ENCODE peak calls at places on chromosomes 1 and 21, in ten cellular contexts. One of them, this sample, is unnamed.

GRCh38 chr1:19969898-19970660 is 9.3 kb downstream of the PLA2G2A start:
- DNase-seq in GM13977: no peak
- DNase-seq in hepatocyte: no peak
- DNase-seq in CD4-positive, alpha-beta T cell: no peak
- DNase-seq in stimulated activated CD4-positive, alpha-beta T cell treated with anti-CD3 and anti-CD28 coated beads, Interleukin-2, amount 100 ng/mL, for 24 hours: no peak
- DNase-seq in glutamatergic neuron: no peak
- DNase-seq in EL: no peak
- DNase-seq in hepatic stellate cell: no peak
- DNase-seq in left ventricle myocardium inferior: no peak
- DNase-seq in activated naive CD4-positive, alpha-beta T cell: no peak
- DNase-seq in this sample: no peak

GRCh38 chr1:186595969-186596368 is 84.3 kb downstream of the PTGS2 start:
- DNase-seq in GM13977: peak
- DNase-seq in hepatocyte: no peak
- DNase-seq in CD4-positive, alpha-beta T cell: no peak
- DNase-seq in stimulated activated CD4-positive, alpha-beta T cell treated with anti-CD3 and anti-CD28 coated beads, Interleukin-2, amount 100 ng/mL, for 24 hours: no peak
- DNase-seq in glutamatergic neuron: no peak
- DNase-seq in EL: peak
- DNase-seq in hepatic stellate cell: no peak
- DNase-seq in left ventricle myocardium inferior: no peak
- DNase-seq in activated naive CD4-positive, alpha-beta T cell: no peak
- DNase-seq in this sample: no peak

GRCh38 chr1:19698181-19698580 is 33.5 kb downstream of the HTR6 start:
- DNase-seq in GM13977: no peak
- DNase-seq in hepatocyte: no peak
- DNase-seq in CD4-positive, alpha-beta T cell: no peak
- DNase-seq in stimulated activated CD4-positive, alpha-beta T cell treated with anti-CD3 and anti-CD28 coated beads, Interleukin-2, amount 100 ng/mL, for 24 hours: no peak
- DNase-seq in glutamatergic neuron: no peak
- DNase-seq in EL: no peak
- DNase-seq in hepatic stellate cell: no peak
- DNase-seq in left ventricle myocardium inferior: no peak
- DNase-seq in activated naive CD4-positive, alpha-beta T cell: no peak
- DNase-seq in this sample: no peak

GRCh38 chr1:202140833-202141232 is 3.7 kb downstream of the ARL8A start:
- DNase-seq in GM13977: no peak
- DNase-seq in hepatocyte: no peak
- DNase-seq in CD4-positive, alpha-beta T cell: no peak
- DNase-seq in stimulated activated CD4-positive, alpha-beta T cell treated with anti-CD3 and anti-CD28 coated beads, Interleukin-2, amount 100 ng/mL, for 24 hours: no peak
- DNase-seq in glutamatergic neuron: no peak
- DNase-seq in EL: no peak
- DNase-seq in hepatic stellate cell: no peak
- DNase-seq in left ventricle myocardium inferior: no peak
- DNase-seq in activated naive CD4-positive, alpha-beta T cell: no peak
- DNase-seq in this sample: no peak

GRCh38 chr1:151309851-151310323 is 17.3 kb downstream of the PI4KB start:
- DNase-seq in GM13977: no peak
- DNase-seq in hepatocyte: peak
- DNase-seq in CD4-positive, alpha-beta T cell: no peak
- DNase-seq in stimulated activated CD4-positive, alpha-beta T cell treated with anti-CD3 and anti-CD28 coated beads, Interleukin-2, amount 100 ng/mL, for 24 hours: no peak
- DNase-seq in glutamatergic neuron: no peak
- DNase-seq in EL: peak
- DNase-seq in hepatic stellate cell: peak
- DNase-seq in left ventricle myocardium inferior: peak
- DNase-seq in activated naive CD4-positive, alpha-beta T cell: no peak
- DNase-seq in this sample: no peak

GRCh38 chr1:15667362-15667761 is 16.8 kb upstream of the PLEKHM2 start:
- DNase-seq in GM13977: no peak
- DNase-seq in hepatocyte: no peak
- DNase-seq in CD4-positive, alpha-beta T cell: no peak
- DNase-seq in stimulated activated CD4-positive, alpha-beta T cell treated with anti-CD3 and anti-CD28 coated beads, Interleukin-2, amount 100 ng/mL, for 24 hours: no peak
- DNase-seq in glutamatergic neuron: peak
- DNase-seq in EL: no peak
- DNase-seq in hepatic stellate cell: no peak
- DNase-seq in left ventricle myocardium inferior: no peak
- DNase-seq in activated naive CD4-positive, alpha-beta T cell: no peak
- DNase-seq in this sample: no peak

GRCh38 chr1:155451199-155451598 is 111.4 kb downstream of the ASH1L start:
- DNase-seq in GM13977: no peak
- DNase-seq in hepatocyte: no peak
- DNase-seq in CD4-positive, alpha-beta T cell: no peak
- DNase-seq in stimulated activated CD4-positive, alpha-beta T cell treated with anti-CD3 and anti-CD28 coated beads, Interleukin-2, amount 100 ng/mL, for 24 hours: no peak
- DNase-seq in glutamatergic neuron: no peak
- DNase-seq in EL: no peak
- DNase-seq in hepatic stellate cell: no peak
- DNase-seq in left ventricle myocardium inferior: no peak
- DNase-seq in activated naive CD4-positive, alpha-beta T cell: no peak
- DNase-seq in this sample: no peak

GRCh38 chr1:42682739-42683529 is 716 bp downstream of the YBX1 start:
- DNase-seq in GM13977: peak
- DNase-seq in hepatocyte: peak
- DNase-seq in CD4-positive, alpha-beta T cell: peak
- DNase-seq in stimulated activated CD4-positive, alpha-beta T cell treated with anti-CD3 and anti-CD28 coated beads, Interleukin-2, amount 100 ng/mL, for 24 hours: peak
- DNase-seq in glutamatergic neuron: peak
- DNase-seq in EL: peak
- DNase-seq in hepatic stellate cell: peak
- DNase-seq in left ventricle myocardium inferior: peak
- DNase-seq in activated naive CD4-positive, alpha-beta T cell: peak
- DNase-seq in this sample: peak

GRCh38 chr1:204225841-204226745 is 12.3 kb upstream of the GOLT1A start:
- DNase-seq in GM13977: no peak
- DNase-seq in hepatocyte: no peak
- DNase-seq in CD4-positive, alpha-beta T cell: no peak
- DNase-seq in stimulated activated CD4-positive, alpha-beta T cell treated with anti-CD3 and anti-CD28 coated beads, Interleukin-2, amount 100 ng/mL, for 24 hours: no peak
- DNase-seq in glutamatergic neuron: no peak
- DNase-seq in EL: no peak
- DNase-seq in hepatic stellate cell: no peak
- DNase-seq in left ventricle myocardium inferior: no peak
- DNase-seq in activated naive CD4-positive, alpha-beta T cell: no peak
- DNase-seq in this sample: no peak

GRCh38 chr1:243718893-243719292 is 131.2 kb downstream of the AKT3 start:
- DNase-seq in GM13977: no peak
- DNase-seq in hepatocyte: no peak
- DNase-seq in CD4-positive, alpha-beta T cell: no peak
- DNase-seq in stimulated activated CD4-positive, alpha-beta T cell treated with anti-CD3 and anti-CD28 coated beads, Interleukin-2, amount 100 ng/mL, for 24 hours: no peak
- DNase-seq in glutamatergic neuron: no peak
- DNase-seq in EL: peak
- DNase-seq in hepatic stellate cell: peak
- DNase-seq in left ventricle myocardium inferior: no peak
- DNase-seq in activated naive CD4-positive, alpha-beta T cell: no peak
- DNase-seq in this sample: no peak

GRCh38 chr1:109850827-109851226 is 59.8 kb upstream of the CSF1 start:
- DNase-seq in GM13977: no peak
- DNase-seq in hepatocyte: no peak
- DNase-seq in CD4-positive, alpha-beta T cell: no peak
- DNase-seq in stimulated activated CD4-positive, alpha-beta T cell treated with anti-CD3 and anti-CD28 coated beads, Interleukin-2, amount 100 ng/mL, for 24 hours: no peak
- DNase-seq in glutamatergic neuron: no peak
- DNase-seq in EL: peak
- DNase-seq in hepatic stellate cell: no peak
- DNase-seq in left ventricle myocardium inferior: no peak
- DNase-seq in activated naive CD4-positive, alpha-beta T cell: no peak
- DNase-seq in this sample: no peak

GRCh38 chr1:25623007-25623406 is 6.4 kb downstream of the MAN1C1 start:
- DNase-seq in GM13977: no peak
- DNase-seq in hepatocyte: no peak
- DNase-seq in CD4-positive, alpha-beta T cell: no peak
- DNase-seq in stimulated activated CD4-positive, alpha-beta T cell treated with anti-CD3 and anti-CD28 coated beads, Interleukin-2, amount 100 ng/mL, for 24 hours: no peak
- DNase-seq in glutamatergic neuron: no peak
- DNase-seq in EL: no peak
- DNase-seq in hepatic stellate cell: no peak
- DNase-seq in left ventricle myocardium inferior: no peak
- DNase-seq in activated naive CD4-positive, alpha-beta T cell: no peak
- DNase-seq in this sample: no peak

GRCh38 chr1:96918406-96918805 is 196.8 kb downstream of the PTBP2 start:
- DNase-seq in GM13977: no peak
- DNase-seq in hepatocyte: no peak
- DNase-seq in CD4-positive, alpha-beta T cell: no peak
- DNase-seq in stimulated activated CD4-positive, alpha-beta T cell treated with anti-CD3 and anti-CD28 coated beads, Interleukin-2, amount 100 ng/mL, for 24 hours: no peak
- DNase-seq in glutamatergic neuron: no peak
- DNase-seq in EL: peak
- DNase-seq in hepatic stellate cell: peak
- DNase-seq in left ventricle myocardium inferior: no peak
- DNase-seq in activated naive CD4-positive, alpha-beta T cell: no peak
- DNase-seq in this sample: no peak

GRCh38 chr1:41497631-41498030 is 13.1 kb upstream of the EDN2 start:
- DNase-seq in GM13977: no peak
- DNase-seq in hepatocyte: no peak
- DNase-seq in CD4-positive, alpha-beta T cell: no peak
- DNase-seq in stimulated activated CD4-positive, alpha-beta T cell treated with anti-CD3 and anti-CD28 coated beads, Interleukin-2, amount 100 ng/mL, for 24 hours: no peak
- DNase-seq in glutamatergic neuron: no peak
- DNase-seq in EL: no peak
- DNase-seq in hepatic stellate cell: no peak
- DNase-seq in left ventricle myocardium inferior: no peak
- DNase-seq in activated naive CD4-positive, alpha-beta T cell: no peak
- DNase-seq in this sample: no peak

GRCh38 chr1:83064589-83065242 is 934.2 kb downstream of the TTLL7 start:
- DNase-seq in GM13977: no peak
- DNase-seq in hepatocyte: no peak
- DNase-seq in CD4-positive, alpha-beta T cell: no peak
- DNase-seq in stimulated activated CD4-positive, alpha-beta T cell treated with anti-CD3 and anti-CD28 coated beads, Interleukin-2, amount 100 ng/mL, for 24 hours: no peak
- DNase-seq in glutamatergic neuron: no peak
- DNase-seq in EL: peak
- DNase-seq in hepatic stellate cell: no peak
- DNase-seq in left ventricle myocardium inferior: no peak
- DNase-seq in activated naive CD4-positive, alpha-beta T cell: no peak
- DNase-seq in this sample: no peak

GRCh38 chr1:43101061-43101460 is 71.0 kb downstream of the EBNA1BP2 start:
- DNase-seq in GM13977: no peak
- DNase-seq in hepatocyte: no peak
- DNase-seq in CD4-positive, alpha-beta T cell: no peak
- DNase-seq in stimulated activated CD4-positive, alpha-beta T cell treated with anti-CD3 and anti-CD28 coated beads, Interleukin-2, amount 100 ng/mL, for 24 hours: no peak
- DNase-seq in glutamatergic neuron: no peak
- DNase-seq in EL: no peak
- DNase-seq in hepatic stellate cell: no peak
- DNase-seq in left ventricle myocardium inferior: peak
- DNase-seq in activated naive CD4-positive, alpha-beta T cell: no peak
- DNase-seq in this sample: no peak

GRCh38 chr21:42570841-42571387 is 57.3 kb downstream of the SLC37A1 start:
- DNase-seq in GM13977: no peak
- DNase-seq in hepatocyte: no peak
- DNase-seq in CD4-positive, alpha-beta T cell: no peak
- DNase-seq in stimulated activated CD4-positive, alpha-beta T cell treated with anti-CD3 and anti-CD28 coated beads, Interleukin-2, amount 100 ng/mL, for 24 hours: no peak
- DNase-seq in glutamatergic neuron: peak
- DNase-seq in EL: no peak
- DNase-seq in hepatic stellate cell: no peak
- DNase-seq in left ventricle myocardium inferior: no peak
- DNase-seq in activated naive CD4-positive, alpha-beta T cell: no peak
- DNase-seq in this sample: peak

GRCh38 chr1:55050283-55050682 is 10.9 kb downstream of the PCSK9 start:
- DNase-seq in GM13977: no peak
- DNase-seq in hepatocyte: no peak
- DNase-seq in CD4-positive, alpha-beta T cell: no peak
- DNase-seq in stimulated activated CD4-positive, alpha-beta T cell treated with anti-CD3 and anti-CD28 coated beads, Interleukin-2, amount 100 ng/mL, for 24 hours: no peak
- DNase-seq in glutamatergic neuron: no peak
- DNase-seq in EL: peak
- DNase-seq in hepatic stellate cell: peak
- DNase-seq in left ventricle myocardium inferior: no peak
- DNase-seq in activated naive CD4-positive, alpha-beta T cell: no peak
- DNase-seq in this sample: no peak

GRCh38 chr1:231628207-231628876 is 1.8 kb downstream of the DISC1 start:
- DNase-seq in GM13977: no peak
- DNase-seq in hepatocyte: peak
- DNase-seq in CD4-positive, alpha-beta T cell: peak
- DNase-seq in stimulated activated CD4-positive, alpha-beta T cell treated with anti-CD3 and anti-CD28 coated beads, Interleukin-2, amount 100 ng/mL, for 24 hours: peak
- DNase-seq in glutamatergic neuron: no peak
- DNase-seq in EL: peak
- DNase-seq in hepatic stellate cell: no peak
- DNase-seq in left ventricle myocardium inferior: no peak
- DNase-seq in activated naive CD4-positive, alpha-beta T cell: peak
- DNase-seq in this sample: no peak

GRCh38 chr1:213984387-213985180 is 3.2 kb upstream of the PROX1 start:
- DNase-seq in GM13977: no peak
- DNase-seq in hepatocyte: no peak
- DNase-seq in CD4-positive, alpha-beta T cell: no peak
- DNase-seq in stimulated activated CD4-positive, alpha-beta T cell treated with anti-CD3 and anti-CD28 coated beads, Interleukin-2, amount 100 ng/mL, for 24 hours: no peak
- DNase-seq in glutamatergic neuron: peak
- DNase-seq in EL: no peak
- DNase-seq in hepatic stellate cell: no peak
- DNase-seq in left ventricle myocardium inferior: no peak
- DNase-seq in activated naive CD4-positive, alpha-beta T cell: no peak
- DNase-seq in this sample: peak

GRCh38 chr1:53330819-53331218 is 2.9 kb upstream of the LRP8 start:
- DNase-seq in GM13977: no peak
- DNase-seq in hepatocyte: no peak
- DNase-seq in CD4-positive, alpha-beta T cell: no peak
- DNase-seq in stimulated activated CD4-positive, alpha-beta T cell treated with anti-CD3 and anti-CD28 coated beads, Interleukin-2, amount 100 ng/mL, for 24 hours: no peak
- DNase-seq in glutamatergic neuron: no peak
- DNase-seq in EL: no peak
- DNase-seq in hepatic stellate cell: no peak
- DNase-seq in left ventricle myocardium inferior: no peak
- DNase-seq in activated naive CD4-positive, alpha-beta T cell: no peak
- DNase-seq in this sample: no peak

GRCh38 chr1:50976111-50976889 is 6.3 kb downstream of the CDKN2C start:
- DNase-seq in GM13977: no peak
- DNase-seq in hepatocyte: no peak
- DNase-seq in CD4-positive, alpha-beta T cell: no peak
- DNase-seq in stimulated activated CD4-positive, alpha-beta T cell treated with anti-CD3 and anti-CD28 coated beads, Interleukin-2, amount 100 ng/mL, for 24 hours: no peak
- DNase-seq in glutamatergic neuron: no peak
- DNase-seq in EL: no peak
- DNase-seq in hepatic stellate cell: no peak
- DNase-seq in left ventricle myocardium inferior: no peak
- DNase-seq in activated naive CD4-positive, alpha-beta T cell: no peak
- DNase-seq in this sample: peak

GRCh38 chr1:54695221-54695620 is 20.4 kb upstream of the TTC4 start:
- DNase-seq in GM13977: no peak
- DNase-seq in hepatocyte: no peak
- DNase-seq in CD4-positive, alpha-beta T cell: no peak
- DNase-seq in stimulated activated CD4-positive, alpha-beta T cell treated with anti-CD3 and anti-CD28 coated beads, Interleukin-2, amount 100 ng/mL, for 24 hours: no peak
- DNase-seq in glutamatergic neuron: no peak
- DNase-seq in EL: no peak
- DNase-seq in hepatic stellate cell: no peak
- DNase-seq in left ventricle myocardium inferior: no peak
- DNase-seq in activated naive CD4-positive, alpha-beta T cell: no peak
- DNase-seq in this sample: no peak

GRCh38 chr1:206770531-206771352 is at the start of gene IL19:
- DNase-seq in GM13977: peak
- DNase-seq in hepatocyte: no peak
- DNase-seq in CD4-positive, alpha-beta T cell: no peak
- DNase-seq in stimulated activated CD4-positive, alpha-beta T cell treated with anti-CD3 and anti-CD28 coated beads, Interleukin-2, amount 100 ng/mL, for 24 hours: no peak
- DNase-seq in glutamatergic neuron: no peak
- DNase-seq in EL: peak
- DNase-seq in hepatic stellate cell: no peak
- DNase-seq in left ventricle myocardium inferior: peak
- DNase-seq in activated naive CD4-positive, alpha-beta T cell: no peak
- DNase-seq in this sample: no peak

GRCh38 chr1:108560143-108560429 is 186 bp downstream of the EEIG2 start:
- DNase-seq in GM13977: no peak
- DNase-seq in hepatocyte: no peak
- DNase-seq in CD4-positive, alpha-beta T cell: no peak
- DNase-seq in stimulated activated CD4-positive, alpha-beta T cell treated with anti-CD3 and anti-CD28 coated beads, Interleukin-2, amount 100 ng/mL, for 24 hours: no peak
- DNase-seq in glutamatergic neuron: no peak
- DNase-seq in EL: no peak
- DNase-seq in hepatic stellate cell: peak
- DNase-seq in left ventricle myocardium inferior: peak
- DNase-seq in activated naive CD4-positive, alpha-beta T cell: no peak
- DNase-seq in this sample: no peak

GRCh38 chr1:12617511-12617900 is 504 bp downstream of the DHRS3 start:
- DNase-seq in GM13977: peak
- DNase-seq in hepatocyte: peak
- DNase-seq in CD4-positive, alpha-beta T cell: peak
- DNase-seq in stimulated activated CD4-positive, alpha-beta T cell treated with anti-CD3 and anti-CD28 coated beads, Interleukin-2, amount 100 ng/mL, for 24 hours: peak
- DNase-seq in glutamatergic neuron: no peak
- DNase-seq in EL: no peak
- DNase-seq in hepatic stellate cell: no peak
- DNase-seq in left ventricle myocardium inferior: no peak
- DNase-seq in activated naive CD4-positive, alpha-beta T cell: peak
- DNase-seq in this sample: no peak

GRCh38 chr1:78647238-78647637 is 2.4 kb upstream of the IFI44 start:
- DNase-seq in GM13977: no peak
- DNase-seq in hepatocyte: no peak
- DNase-seq in CD4-positive, alpha-beta T cell: no peak
- DNase-seq in stimulated activated CD4-positive, alpha-beta T cell treated with anti-CD3 and anti-CD28 coated beads, Interleukin-2, amount 100 ng/mL, for 24 hours: no peak
- DNase-seq in glutamatergic neuron: no peak
- DNase-seq in EL: no peak
- DNase-seq in hepatic stellate cell: no peak
- DNase-seq in left ventricle myocardium inferior: no peak
- DNase-seq in activated naive CD4-positive, alpha-beta T cell: no peak
- DNase-seq in this sample: no peak

GRCh38 chr1:93275634-93276295 is 69.9 kb upstream of the DR1 start:
- DNase-seq in GM13977: no peak
- DNase-seq in hepatocyte: peak
- DNase-seq in CD4-positive, alpha-beta T cell: no peak
- DNase-seq in stimulated activated CD4-positive, alpha-beta T cell treated with anti-CD3 and anti-CD28 coated beads, Interleukin-2, amount 100 ng/mL, for 24 hours: no peak
- DNase-seq in glutamatergic neuron: no peak
- DNase-seq in EL: no peak
- DNase-seq in hepatic stellate cell: no peak
- DNase-seq in left ventricle myocardium inferior: no peak
- DNase-seq in activated naive CD4-positive, alpha-beta T cell: no peak
- DNase-seq in this sample: no peak